ENCODE peak calls at places on chromosomes 6 and 20, in four cellular contexts. S, C, M and T are unnamed samples.

GRCh38 chr20:35284992-35285805 is 627 bp upstream of the EIF6 start:
- DNase-seq in S (no peak), M (no peak), C (no peak), T (no peak)

GRCh38 chr20:44717986-44718385 is 2.8 kb downstream of the CCN5 start:
- DNase-seq in S (no peak), C (peak; percentile 62), M (peak; percentile 49), T (peak; percentile 68)

GRCh38 chr20:53828673-53829085 is 235.0 kb upstream of the ZNF217 start:
- DNase-seq in M (peak; percentile 57), C (peak; percentile 60), S (no peak), T (no peak)

GRCh38 chr6:63816979-63817436 is 181.4 kb downstream of the PHF3 start:
- DNase-seq in S (peak; percentile 25), C (no peak), M (no peak), T (no peak)

GRCh38 chr20:32207626-32208498 is at the start of the genes PLAGL2 and POFUT1:
- DNase-seq in M (peak; percentile 98), C (peak; percentile 96), S (peak; percentile 82), T (peak; percentile 81)

GRCh38 chr6:132734694-132735236 is 20.9 kb upstream of the VNN1 start:
- DNase-seq in C (no peak), M (no peak), S (peak; percentile 78), T (no peak)

GRCh38 chr6:44564906-44565524 is 177.5 kb downstream of the CDC5L start:
- DNase-seq in S (no peak), C (no peak), M (no peak), T (no peak)

GRCh38 chr6:44339763-44340625 is 2.5 kb upstream of the SPATS1 start:
- DNase-seq in M (no peak), C (no peak), S (no peak), T (no peak)

GRCh38 chr6:153140299-153140698 is 9.2 kb upstream of the RGS17 start:
- DNase-seq in S (no peak), C (no peak), M (no peak), T (no peak)

GRCh38 chr6:72522735-72523141 is 99.1 kb upstream of the KCNQ5 start:
- DNase-seq in S (peak; percentile 9), M (peak; percentile 42), C (peak; percentile 1), T (peak; percentile 66)

GRCh38 chr6:43757966-43758616 is 11.9 kb upstream of the VEGFA start:
- DNase-seq in M (no peak), S (no peak), C (no peak), T (peak; percentile 5)

GRCh38 chr6:85395746-85396145 is 54.1 kb upstream of the NT5E start:
- DNase-seq in S (no peak), M (no peak), C (no peak), T (no peak)

GRCh38 chr6:76792394-76792793 is 670.9 kb downstream of the HTR1B start:
- DNase-seq in M (no peak), C (no peak), S (no peak), T (no peak)

GRCh38 chr6:22756365-22756764 is 187.0 kb downstream of the HDGFL1 start:
- DNase-seq in M (no peak), S (no peak), C (no peak), T (no peak)

GRCh38 chr20:37202267-37202943 is 23.1 kb upstream of the MROH8 start:
- DNase-seq in M (peak; percentile 53), S (peak; percentile 81), C (peak; percentile 70), T (peak; percentile 36)

GRCh38 chr6:33078442-33078841 is 2.7 kb downstream of the HLA-DPB1 start:
- DNase-seq in C (no peak), S (no peak), M (no peak), T (no peak)

GRCh38 chr6:39791850-39792500 is at the start of gene DAAM2:
- DNase-seq in C (no peak), S (no peak), M (no peak), T (peak; percentile 56)

GRCh38 chr6:7991992-7992815 is 72.0 kb downstream of the BLOC1S5 start:
- DNase-seq in M (peak; percentile 64), S (peak; percentile 69), C (peak; percentile 54), T (no peak)

GRCh38 chr20:41031243-41031619 is 2.6 kb downstream of the TOP1 start:
- DNase-seq in C (no peak), S (no peak), M (no peak), T (no peak)

GRCh38 chr6:63560806-63561672 is 11.2 kb upstream of the LOC128125822 start:
- DNase-seq in M (no peak), C (peak; percentile 83), S (peak; percentile 62), T (no peak)

GRCh38 chr6:45531999-45532605 is 154.4 kb upstream of the SUPT3H start:
- DNase-seq in C (no peak), S (no peak), M (no peak), T (no peak)

GRCh38 chr6:75306074-75306473 is 21.5 kb upstream of the TMEM30A start:
- DNase-seq in M (no peak), S (no peak), C (no peak), T (no peak)

GRCh38 chr6:154893927-154894326 is 101.2 kb upstream of the TIAM2 start:
- DNase-seq in S (no peak), C (no peak), M (no peak), T (no peak)

GRCh38 chr6:85364354-85364753 is 85.5 kb upstream of the NT5E start:
- DNase-seq in C (peak; percentile 14), S (no peak), M (no peak), T (no peak)

GRCh38 chr20:17825949-17826843 is 126.4 kb downstream of the BANF2 start:
- DNase-seq in M (no peak), C (no peak), S (peak; percentile 44), T (no peak)

GRCh38 chr6:34393191-34393967 is 910 bp upstream of the NUDT3 start:
- DNase-seq in M (no peak), C (no peak), S (no peak), T (no peak)

GRCh38 chr6:53322188-53323029 is 26.3 kb downstream of the ELOVL5 start:
- DNase-seq in C (no peak), S (no peak), M (no peak), T (no peak)

GRCh38 chr6:147664092-147664491 is 155.6 kb downstream of the SAMD5 start:
- DNase-seq in M (no peak), C (no peak), S (no peak), T (no peak)

GRCh38 chr6:37512400-37512958 is 12.8 kb upstream of the CCDC167 start:
- DNase-seq in M (no peak), S (no peak), C (no peak), T (peak; percentile 40)

GRCh38 chr6:3960754-3961361 is 111.7 kb downstream of the FAM50B start:
- DNase-seq in M (no peak), C (no peak), S (no peak), T (no peak)

GRCh38 chr20:1427457-1428054 is 34.7 kb upstream of the FKBP1A start:
- DNase-seq in S (peak; percentile 25), C (no peak), M (no peak), T (peak; percentile 65)

GRCh38 chr20:33803921-33804337 is 7.2 kb upstream of the CHMP4B start:
- DNase-seq in C (no peak), M (no peak), S (no peak), T (no peak)

GRCh38 chr6:5328800-5329199 is 67.5 kb downstream of the FARS2 start:
- DNase-seq in S (no peak), M (peak; percentile 32), C (no peak), T (no peak)

GRCh38 chr6:151002562-151002961 is 137.1 kb downstream of the MTHFD1L start:
- DNase-seq in S (no peak), C (no peak), M (no peak), T (no peak)

GRCh38 chr6:45647341-45648138 is 269.8 kb upstream of the SUPT3H start:
- DNase-seq in M (no peak), S (no peak), C (no peak), T (no peak)

GRCh38 chr20:57475388-57476072 is 49.4 kb downstream of the CTCFL start:
- DNase-seq in S (no peak), M (no peak), C (no peak), T (peak; percentile 1)

GRCh38 chr6:89270951-89271721 is 44.0 kb downstream of the GABRR2 start:
- DNase-seq in S (no peak), C (no peak), M (no peak), T (no peak)

DNA sequence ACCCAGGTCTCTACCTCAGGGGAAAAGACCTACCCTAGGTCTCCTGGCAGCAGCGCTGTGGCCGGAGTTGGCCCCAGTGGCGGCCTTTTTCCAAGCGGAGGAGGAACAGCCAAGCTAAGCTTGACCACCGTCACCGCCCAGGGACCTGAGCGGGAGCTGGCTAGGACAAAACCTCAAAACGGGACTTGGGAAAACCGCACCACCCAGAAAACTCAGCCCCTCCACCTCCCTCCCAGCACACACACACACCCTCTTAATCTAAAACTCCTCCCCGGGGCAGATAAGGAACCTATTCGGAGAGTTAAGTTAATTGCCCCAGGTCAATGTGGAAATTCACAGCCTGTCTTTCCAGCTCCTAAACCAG is 2.7 kb upstream of the TRERF1 start:
- DNase-seq in S (no peak), C (no peak), M (no peak), T (peak; percentile 56)
- TF ChIP-seq ESRRA in S (no peak), C (no peak), M (no peak), T (no peak)

DNA sequence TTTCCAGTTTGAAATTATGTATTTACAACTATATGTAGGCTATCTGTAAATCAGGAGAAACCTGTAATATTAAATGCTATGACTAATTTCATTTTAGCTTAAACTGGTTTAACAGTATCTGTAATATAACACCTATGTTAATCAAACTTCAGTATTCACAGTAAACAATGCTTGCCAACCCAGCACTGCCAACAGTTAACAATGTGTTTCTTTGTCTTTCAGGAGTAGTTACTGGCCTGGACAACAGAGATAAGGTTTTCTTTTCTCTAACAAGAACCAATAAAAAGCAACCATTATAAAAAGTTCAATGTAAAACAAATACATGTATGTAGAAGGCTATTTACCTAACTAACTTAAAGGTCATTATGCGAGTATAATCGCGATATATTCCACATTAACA is 158.8 kb downstream of the CDK19 start:
- DNase-seq in M (no peak), S (peak; percentile 60), C (no peak), T (no peak)
- TF ChIP-seq NR3C1 in M (no peak), S (no peak), C (no peak), T (no peak)

GRCh38 chr6:71309666-71310065 is 21.1 kb downstream of the OGFRL1 start:
- DNase-seq in M (no peak), S (no peak), C (no peak), T (no peak)
- TF ChIP-seq ESRRA in M (no peak), S (no peak), C (no peak), T (no peak)

GRCh38 chr20:64119301-64119680 is 11.9 kb upstream of the NPBWR2 start:
- DNase-seq in M (no peak), S (no peak), C (no peak), T (no peak)
- TF ChIP-seq NR3C1 in M (no peak), S (no peak), C (no peak), T (no peak)

GRCh38 chr20:3710703-3711417 is 1.5 kb downstream of the SIGLEC1 start:
- DNase-seq in S (peak; percentile 46), M (peak; percentile 81), C (peak; percentile 88), T (peak; percentile 92)
- TF ChIP-seq ESRRA in S (no peak), M (no peak), C (no peak), T (no peak)

DNA sequence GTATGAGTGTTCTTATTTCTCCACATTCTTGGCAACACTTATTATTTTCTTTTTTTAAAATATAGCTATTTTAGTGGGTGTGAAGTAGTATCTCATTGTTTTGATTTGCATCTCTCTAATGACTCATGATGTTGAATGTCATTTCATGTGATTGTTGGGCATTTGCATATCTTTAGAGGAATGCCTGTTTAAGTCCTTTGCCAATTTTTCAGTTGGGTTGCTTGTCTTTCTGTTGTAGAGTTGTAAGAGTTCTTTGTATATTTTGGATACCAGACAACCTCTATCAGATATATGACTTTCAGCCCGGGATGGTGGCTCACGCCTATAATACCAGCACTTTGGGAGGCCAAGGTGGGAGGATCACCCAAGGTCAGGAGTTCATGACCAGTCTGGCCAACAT is 5.1 kb upstream of the POPDC3 start:
- DNase-seq in C (no peak), S (no peak), M (no peak), T (no peak)
- TF ChIP-seq NR3C1 in C (no peak), S (no peak), M (no peak), T (no peak)